ENCODE peak calls at places on chromosomes 7 and 10, in eight cellular contexts. One of them, this sample, is unnamed. For H3K4me1, the result is how much of the 10 kb centered on the place peaks cover.

GRCh38 chr7:28806841-28807240 is 151.3 kb downstream of the TRIL start:
- DNase-seq in lower lobe of right lung: no peak
- DNase-seq in BE2C: no peak
- DNase-seq in H9: no peak
- DNase-seq in uterus: no peak
- DNase-seq in IMR-90: peak
- DNase-seq in Panc1: no peak
- DNase-seq in neural progenitor cell: no peak
- DNase-seq in this sample: no peak

GRCh38 chr7:150976529-150977381 is 1.4 kb downstream of the KCNH2 start:
- DNase-seq in Panc1: no peak
- DNase-seq in lower lobe of right lung: no peak
- DNase-seq in IMR-90: no peak
- DNase-seq in uterus: peak
- DNase-seq in H9: peak
- DNase-seq in BE2C: peak
- DNase-seq in neural progenitor cell: peak
- DNase-seq in this sample: no peak

GRCh38 chr10:99370993-99371392 is 41.8 kb downstream of the CNNM1 start:
- DNase-seq in Panc1: no peak
- DNase-seq in IMR-90: peak
- DNase-seq in neural progenitor cell: peak
- DNase-seq in lower lobe of right lung: no peak
- DNase-seq in H9: no peak
- DNase-seq in uterus: no peak
- DNase-seq in BE2C: no peak
- DNase-seq in this sample: peak

GRCh38 chr7:32256811-32257210 is 186.6 kb upstream of the PDE1C start:
- DNase-seq in IMR-90: no peak
- DNase-seq in lower lobe of right lung: no peak
- DNase-seq in BE2C: no peak
- DNase-seq in neural progenitor cell: no peak
- DNase-seq in H9: no peak
- DNase-seq in uterus: no peak
- DNase-seq in Panc1: no peak
- DNase-seq in this sample: no peak

GRCh38 chr7:137886706-137887105 is 39.9 kb upstream of the DGKI start:
- DNase-seq in uterus: no peak
- DNase-seq in BE2C: no peak
- DNase-seq in H9: no peak
- DNase-seq in Panc1: no peak
- DNase-seq in neural progenitor cell: no peak
- DNase-seq in IMR-90: peak
- DNase-seq in lower lobe of right lung: no peak
- DNase-seq in this sample: no peak

GRCh38 chr10:79093658-79094411 is 25.1 kb downstream of the ZMIZ1 start:
- DNase-seq in uterus: peak
- DNase-seq in IMR-90: peak
- DNase-seq in BE2C: no peak
- DNase-seq in neural progenitor cell: no peak
- DNase-seq in lower lobe of right lung: peak
- DNase-seq in H9: no peak
- DNase-seq in Panc1: no peak
- DNase-seq in this sample: peak

GRCh38 chr10:69961864-69962745 is 90.5 kb upstream of the MACROH2A2 start:
- DNase-seq in Panc1: no peak
- DNase-seq in BE2C: no peak
- DNase-seq in H9: peak
- DNase-seq in neural progenitor cell: no peak
- DNase-seq in uterus: no peak
- DNase-seq in lower lobe of right lung: no peak
- DNase-seq in IMR-90: no peak
- DNase-seq in this sample: no peak

GRCh38 chr10:37263304-37263703 is 137.9 kb downstream of the ANKRD30A start:
- DNase-seq in H9: no peak
- DNase-seq in uterus: no peak
- DNase-seq in lower lobe of right lung: no peak
- DNase-seq in IMR-90: no peak
- DNase-seq in BE2C: no peak
- DNase-seq in neural progenitor cell: no peak
- DNase-seq in Panc1: no peak
- DNase-seq in this sample: no peak

GRCh38 chr7:105055621-105056020 is 41.6 kb downstream of the KMT2E start:
- DNase-seq in BE2C: no peak
- DNase-seq in IMR-90: no peak
- DNase-seq in lower lobe of right lung: no peak
- DNase-seq in uterus: no peak
- DNase-seq in H9: no peak
- DNase-seq in neural progenitor cell: no peak
- DNase-seq in Panc1: no peak
- DNase-seq in this sample: no peak

GRCh38 chr10:6514180-6514579 is 65.9 kb downstream of the PRKCQ start:
- DNase-seq in BE2C: no peak
- DNase-seq in neural progenitor cell: no peak
- DNase-seq in H9: no peak
- DNase-seq in uterus: no peak
- DNase-seq in Panc1: no peak
- DNase-seq in IMR-90: no peak
- DNase-seq in lower lobe of right lung: no peak
- DNase-seq in this sample: no peak

GRCh38 chr10:12791728-12792127 is 209.8 kb downstream of the CCDC3 start:
- DNase-seq in Panc1: no peak
- DNase-seq in H9: no peak
- DNase-seq in IMR-90: no peak
- DNase-seq in neural progenitor cell: no peak
- DNase-seq in lower lobe of right lung: no peak
- DNase-seq in BE2C: no peak
- DNase-seq in uterus: no peak
- DNase-seq in this sample: no peak

GRCh38 chr10:77537051-77537450 is 100.6 kb downstream of the KCNMA1 start:
- DNase-seq in lower lobe of right lung: no peak
- DNase-seq in Panc1: no peak
- DNase-seq in neural progenitor cell: no peak
- DNase-seq in H9: no peak
- DNase-seq in uterus: no peak
- DNase-seq in BE2C: no peak
- DNase-seq in IMR-90: no peak
- DNase-seq in this sample: no peak

GRCh38 chr7:36155811-36156361 is 2.8 kb downstream of the EEPD1 start:
- DNase-seq in H9: no peak
- DNase-seq in uterus: peak
- DNase-seq in neural progenitor cell: peak
- DNase-seq in BE2C: peak
- DNase-seq in Panc1: no peak
- DNase-seq in lower lobe of right lung: no peak
- DNase-seq in IMR-90: peak
- DNase-seq in this sample: no peak

GRCh38 chr7:111554086-111554485 is 8.2 kb downstream of the IMMP2L start:
- DNase-seq in Panc1: no peak
- DNase-seq in BE2C: no peak
- DNase-seq in H9: no peak
- DNase-seq in neural progenitor cell: no peak
- DNase-seq in lower lobe of right lung: no peak
- DNase-seq in IMR-90: no peak
- DNase-seq in uterus: no peak
- DNase-seq in this sample: no peak

GRCh38 chr7:98398567-98399372 is 2.1 kb downstream of the BAIAP2L1 start:
- DNase-seq in uterus: no peak
- DNase-seq in Panc1: no peak
- DNase-seq in H9: no peak
- DNase-seq in lower lobe of right lung: no peak
- DNase-seq in IMR-90: no peak
- DNase-seq in BE2C: no peak
- DNase-seq in neural progenitor cell: peak
- DNase-seq in this sample: no peak

GRCh38 chr10:129955591-129956284 is 8.3 kb downstream of the EBF3 start:
- DNase-seq in IMR-90: no peak
- DNase-seq in Panc1: no peak
- DNase-seq in neural progenitor cell: peak
- DNase-seq in BE2C: no peak
- DNase-seq in uterus: no peak
- DNase-seq in H9: no peak
- DNase-seq in lower lobe of right lung: no peak
- DNase-seq in this sample: no peak

GRCh38 chr10:62183442-62183841 is 85.2 kb downstream of the RTKN2 start:
- DNase-seq in H9: no peak
- DNase-seq in uterus: no peak
- DNase-seq in IMR-90: no peak
- DNase-seq in Panc1: no peak
- DNase-seq in lower lobe of right lung: no peak
- DNase-seq in neural progenitor cell: no peak
- DNase-seq in BE2C: no peak
- DNase-seq in this sample: peak

GRCh38 chr7:134890246-134891240 is 95.8 kb upstream of the AGBL3 start:
- DNase-seq in Panc1: no peak
- DNase-seq in lower lobe of right lung: no peak
- DNase-seq in uterus: peak
- DNase-seq in IMR-90: peak
- DNase-seq in H9: no peak
- DNase-seq in neural progenitor cell: no peak
- DNase-seq in BE2C: peak
- DNase-seq in this sample: no peak

GRCh38 chr10:22058195-22058594 is 54.7 kb upstream of the DNAJC1 start:
- DNase-seq in Panc1: no peak
- DNase-seq in neural progenitor cell: no peak
- DNase-seq in BE2C: no peak
- DNase-seq in IMR-90: no peak
- DNase-seq in H9: no peak
- DNase-seq in lower lobe of right lung: no peak
- DNase-seq in uterus: no peak
- DNase-seq in this sample: no peak

GRCh38 chr7:102978280-102978679 is 65.5 kb downstream of the LRRC17 start:
- DNase-seq in H9: no peak
- DNase-seq in lower lobe of right lung: no peak
- DNase-seq in uterus: peak
- DNase-seq in BE2C: no peak
- DNase-seq in neural progenitor cell: no peak
- DNase-seq in Panc1: no peak
- DNase-seq in IMR-90: peak
- DNase-seq in this sample: no peak

DNA sequence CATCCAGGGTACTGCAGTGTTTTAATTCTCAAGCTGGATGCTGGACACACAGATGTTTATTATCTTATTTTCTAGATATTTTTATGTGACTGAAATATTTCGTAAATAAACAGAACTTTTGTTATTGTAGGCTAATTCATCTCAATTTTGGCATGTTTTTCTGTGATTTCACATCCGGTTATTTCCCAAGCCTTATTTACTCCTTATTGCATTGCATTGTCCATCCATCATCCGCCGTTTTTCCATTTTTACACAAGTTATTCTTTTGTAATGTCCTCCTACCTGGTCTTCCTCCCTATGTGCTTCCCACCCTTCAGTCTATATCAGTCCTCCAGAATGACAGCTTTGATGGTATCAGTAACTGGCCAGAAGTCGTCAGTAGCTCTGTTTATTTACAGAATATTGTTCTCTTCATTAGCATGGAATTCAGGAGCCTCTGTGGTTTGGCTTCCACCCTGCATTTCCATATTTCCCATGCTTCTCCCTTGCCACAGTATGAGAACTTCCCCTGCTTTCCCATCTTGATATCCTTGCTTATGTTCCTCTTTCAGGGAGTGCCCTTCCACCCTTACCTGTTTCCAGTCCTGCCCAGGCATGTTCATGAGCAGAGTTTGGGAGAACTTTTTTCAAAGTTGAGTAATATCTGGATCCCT is 16.1 kb downstream of the GNAI1 start:
- DNase-seq in Panc1: no peak
- DNase-seq in BE2C: no peak
- DNase-seq in neural progenitor cell: no peak
- DNase-seq in uterus: no peak
- DNase-seq in H9: no peak
- DNase-seq in lower lobe of right lung: no peak
- DNase-seq in IMR-90: peak
- DNase-seq in this sample: no peak
- H3K4me1 ChIP-seq in Panc1: under half
- H3K4me1 ChIP-seq in BE2C: under half
- H3K4me1 ChIP-seq in neural progenitor cell: under half
- H3K4me1 ChIP-seq in uterus: under half
- H3K4me1 ChIP-seq in H9: under half
- H3K4me1 ChIP-seq in lower lobe of right lung: half or more
- H3K4me1 ChIP-seq in IMR-90: under half
- H3K4me1 ChIP-seq in this sample: under half

GRCh38 chr7:2114052-2114451 is 118.7 kb downstream of the MAD1L1 start:
- DNase-seq in H9: no peak
- DNase-seq in uterus: no peak
- DNase-seq in neural progenitor cell: no peak
- DNase-seq in Panc1: no peak
- DNase-seq in IMR-90: peak
- DNase-seq in BE2C: no peak
- DNase-seq in lower lobe of right lung: no peak
- DNase-seq in this sample: no peak
- TF ChIP-seq CTCF in H9: no peak
- TF ChIP-seq CTCF in uterus: no peak
- TF ChIP-seq CTCF in neural progenitor cell: no peak
- TF ChIP-seq CTCF in Panc1: no peak
- TF ChIP-seq CTCF in IMR-90: no peak
- TF ChIP-seq CTCF in BE2C: no peak
- TF ChIP-seq CTCF in lower lobe of right lung: no peak
- TF ChIP-seq CTCF in this sample: no peak

DNA sequence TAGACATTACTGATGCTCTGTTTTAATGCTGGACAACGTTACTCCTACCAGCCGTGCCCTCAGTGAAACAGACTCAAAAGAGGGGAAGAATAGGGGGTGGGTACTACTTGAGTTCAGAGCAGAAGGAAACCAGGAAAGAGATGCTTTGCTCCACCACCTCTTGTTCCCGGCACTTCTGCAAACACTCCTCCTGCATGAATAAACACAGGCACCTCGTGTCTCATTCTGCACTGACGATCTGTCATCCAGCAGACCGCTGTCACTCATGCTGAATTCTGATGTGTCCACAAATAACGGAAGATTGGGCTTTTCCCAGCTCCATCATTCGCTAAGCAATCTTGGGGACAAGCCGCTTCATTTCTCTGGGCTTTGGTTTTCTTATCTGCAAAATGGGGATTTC is 26.7 kb downstream of the YWHAG start:
- DNase-seq in Panc1: no peak
- DNase-seq in BE2C: no peak
- DNase-seq in H9: no peak
- DNase-seq in IMR-90: no peak
- DNase-seq in lower lobe of right lung: no peak
- DNase-seq in uterus: no peak
- DNase-seq in neural progenitor cell: no peak
- DNase-seq in this sample: no peak
- H3K4me1 ChIP-seq in Panc1: under half
- H3K4me1 ChIP-seq in BE2C: under half
- H3K4me1 ChIP-seq in H9: under half
- H3K4me1 ChIP-seq in IMR-90: under half
- H3K4me1 ChIP-seq in lower lobe of right lung: under half
- H3K4me1 ChIP-seq in uterus: under half
- H3K4me1 ChIP-seq in neural progenitor cell: under half
- H3K4me1 ChIP-seq in this sample: under half

DNA sequence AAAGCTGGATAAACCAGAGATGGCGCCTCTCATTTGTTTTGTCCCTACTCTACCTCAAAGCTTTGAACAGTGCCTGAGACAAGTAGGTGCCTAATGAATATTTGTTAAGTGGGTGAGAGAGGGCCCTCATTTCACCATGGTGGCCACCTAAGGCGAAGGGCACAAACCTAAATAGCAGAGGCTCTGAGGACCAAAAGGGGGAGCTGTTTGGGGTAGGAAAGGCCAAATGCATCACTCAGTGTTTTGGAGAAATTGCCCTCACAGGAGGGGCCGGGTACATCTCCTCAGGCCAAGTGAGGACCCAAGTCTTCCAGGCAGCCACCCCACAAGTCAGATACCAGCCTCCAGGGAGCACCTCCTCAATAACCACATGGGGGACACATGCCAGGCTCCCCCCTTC is 14.0 kb downstream of the IMPDH1 start:
- DNase-seq in Panc1: no peak
- DNase-seq in H9: no peak
- DNase-seq in lower lobe of right lung: no peak
- DNase-seq in uterus: no peak
- DNase-seq in IMR-90: no peak
- DNase-seq in neural progenitor cell: no peak
- DNase-seq in BE2C: no peak
- DNase-seq in this sample: no peak
- TF ChIP-seq CTCF in Panc1: peak
- TF ChIP-seq CTCF in H9: peak
- TF ChIP-seq CTCF in lower lobe of right lung: no peak
- TF ChIP-seq CTCF in uterus: no peak
- TF ChIP-seq CTCF in IMR-90: no peak
- TF ChIP-seq CTCF in neural progenitor cell: no peak
- TF ChIP-seq CTCF in BE2C: peak
- TF ChIP-seq CTCF in this sample: no peak

This sample was measured in Caco-2.